ENCODE peak calls at places on chromosomes 3 and 15, in eight cellular contexts. R is K562, C is IMR-90, N is NB4, V is heart left ventricle, E is suprapubic skin, L is HCT116, F is uterus. U is an unnamed sample.

GRCh38 chr3:145170101-145170500 is 990.9 kb downstream of the PLOD2 start:
- DNase-seq in R (no peak), V (no peak), L (no peak), N (no peak), F (no peak), E (no peak), C (no peak), U (no peak)

GRCh38 chr3:129359102-129359461 is 69.4 kb downstream of the EFCAB12 start:
- DNase-seq in R (no peak), L (no peak), N (no peak), F (no peak), C (peak), V (no peak), E (no peak), U (no peak)

GRCh38 chr3:56800373-56801150 is 1.2 kb downstream of the ARHGEF3 start:
- DNase-seq in V (no peak), E (no peak), L (no peak), R (no peak), F (no peak), C (no peak), N (no peak), U (no peak)

GRCh38 chr3:71395927-71396695 is 187.4 kb downstream of the FOXP1 start:
- DNase-seq in C (peak), L (no peak), E (no peak), F (no peak), N (peak), V (no peak), R (no peak), U (no peak)

GRCh38 chr15:83446904-83447708 is at the start of gene SH3GL3:
- DNase-seq in L (peak), E (peak), V (peak), C (peak), R (peak), N (no peak), F (peak), U (peak)

GRCh38 chr15:56815247-56815646 is 81.9 kb upstream of the ZNF280D start:
- DNase-seq in C (no peak), R (peak), L (peak), N (peak), F (no peak), V (peak), E (no peak), U (no peak)

GRCh38 chr3:10702961-10703740 is 112.9 kb upstream of the SLC6A11 start:
- DNase-seq in R (peak), F (no peak), N (peak), L (peak), E (no peak), V (no peak), C (no peak), U (no peak)

GRCh38 chr15:67735896-67736295 is 89.4 kb upstream of the SKOR1 start:
- DNase-seq in R (no peak), L (no peak), F (no peak), N (no peak), E (no peak), C (no peak), V (no peak), U (no peak)

GRCh38 chr3:129421988-129422745 is 6.3 kb downstream of the EFCAB12 start:
- DNase-seq in L (no peak), E (no peak), R (no peak), C (no peak), N (no peak), F (no peak), V (no peak), U (no peak)

GRCh38 chr3:22901684-22902083 is 301.4 kb upstream of the UBE2E2 start:
- DNase-seq in L (no peak), C (no peak), E (no peak), R (no peak), N (no peak), V (no peak), F (no peak), U (no peak)

GRCh38 chr15:40217166-40217785 is 21.6 kb upstream of the PAK6 start:
- DNase-seq in V (no peak), L (peak), F (no peak), R (peak), N (peak), E (no peak), C (peak), U (peak)

GRCh38 chr15:70974004-70974832 is 81.6 kb downstream of the LRRC49 start:
- DNase-seq in N (peak), C (peak), V (no peak), E (no peak), L (peak), F (no peak), R (no peak), U (peak)

GRCh38 chr15:64050281-64051092 is 4.2 kb upstream of the DAPK2 start:
- DNase-seq in E (peak), L (no peak), R (no peak), C (no peak), N (no peak), F (no peak), V (no peak), U (no peak)

GRCh38 chr3:56796202-56796601 is 5.5 kb downstream of the ARHGEF3 start:
- DNase-seq in F (no peak), L (no peak), N (no peak), V (no peak), E (no peak), C (peak), R (no peak), U (peak)

GRCh38 chr3:114409291-114409690 is 115.5 kb downstream of the TIGIT start:
- DNase-seq in C (no peak), L (no peak), R (no peak), N (no peak), E (no peak), F (no peak), V (no peak), U (no peak)

GRCh38 chr3:15299036-15299435 is 33.4 kb downstream of the SH3BP5 start:
- DNase-seq in F (peak), L (no peak), V (no peak), R (peak), C (no peak), E (peak), N (no peak), U (no peak)

GRCh38 chr3:172125053-172125452 is 85.7 kb downstream of the FNDC3B start:
- DNase-seq in N (no peak), R (no peak), F (no peak), E (no peak), L (no peak), V (no peak), C (no peak), U (no peak)

GRCh38 chr15:51758645-51759044 is 7.2 kb downstream of the TMOD2 start:
- DNase-seq in C (peak), L (no peak), E (no peak), N (no peak), R (no peak), F (peak), V (peak), U (no peak)

GRCh38 chr3:31878231-31878838 is 102.7 kb downstream of the OSBPL10 start:
- DNase-seq in L (no peak), E (no peak), N (no peak), F (no peak), R (no peak), C (peak), V (no peak), U (no peak)

GRCh38 chr3:98454929-98455328 is 8.1 kb upstream of the OR5K1 start:
- DNase-seq in N (peak), F (no peak), V (no peak), L (no peak), R (no peak), E (no peak), C (no peak), U (no peak)

GRCh38 chr15:37096878-37097568 is 3.3 kb downstream of the MEIS2 start:
- DNase-seq in N (no peak), V (peak), L (no peak), E (no peak), F (no peak), C (peak), R (no peak), U (peak)

GRCh38 chr15:73344051-73344450 is 24.7 kb downstream of the HCN4 start:
- DNase-seq in C (peak), E (no peak), L (no peak), V (no peak), R (no peak), N (no peak), F (no peak), U (no peak)

GRCh38 chr15:28178727-28179126 is 79.6 kb upstream of the OCA2 start:
- DNase-seq in R (no peak), L (no peak), E (no peak), F (no peak), V (no peak), N (no peak), C (no peak), U (no peak)

GRCh38 chr3:186787642-186788481 is 4.5 kb downstream of the EIF4A2 start:
- DNase-seq in F (no peak), N (no peak), V (no peak), C (no peak), E (no peak), R (no peak), L (no peak), U (no peak)

GRCh38 chr3:110995461-110996226 is 76.0 kb upstream of the NECTIN3 start:
- DNase-seq in R (no peak), C (peak), F (no peak), L (no peak), V (no peak), E (no peak), N (peak), U (no peak)

GRCh38 chr3:55639886-55640765 is 153.0 kb upstream of the WNT5A start:
- DNase-seq in L (no peak), N (no peak), F (no peak), R (no peak), C (no peak), E (no peak), V (no peak), U (no peak)

GRCh38 chr15:48415036-48415886 is 84.0 kb downstream of the DUT start:
- DNase-seq in N (no peak), F (no peak), R (no peak), L (no peak), V (no peak), C (peak), E (no peak), U (no peak)

GRCh38 chr3:151838574-151839312 is 24.8 kb downstream of the AADAC start:
- DNase-seq in E (no peak), F (peak), N (peak), R (peak), L (peak), C (peak), V (no peak), U (peak)

GRCh38 chr15:48645558-48646330 is at the start of gene FBN1:
- DNase-seq in C (peak), F (peak), N (peak), R (no peak), L (no peak), V (peak), E (peak), U (peak)

GRCh38 chr3:24944803-24945202 is 450.2 kb upstream of the THRB start:
- DNase-seq in V (no peak), R (no peak), N (no peak), L (no peak), F (no peak), E (no peak), C (no peak), U (no peak)

GRCh38 chr3:183775781-183776180 is 49.6 kb downstream of the MAP6D1 start:
- DNase-seq in L (no peak), C (no peak), N (peak), V (peak), E (no peak), R (no peak), F (peak), U (no peak)

GRCh38 chr15:87843312-87843711 is 413.2 kb downstream of the NTRK3 start:
- DNase-seq in L (no peak), C (no peak), F (no peak), V (no peak), N (no peak), E (no peak), R (no peak), U (no peak)

GRCh38 chr3:56355570-56356185 is 112.6 kb downstream of the ERC2 start:
- DNase-seq in C (no peak), R (no peak), N (peak), F (no peak), V (no peak), E (no peak), L (no peak), U (no peak)

GRCh38 chr3:30353711-30354467 is 252.5 kb upstream of the TGFBR2 start:
- DNase-seq in E (no peak), R (no peak), N (peak), F (no peak), C (no peak), V (no peak), L (no peak), U (no peak)

DNA sequence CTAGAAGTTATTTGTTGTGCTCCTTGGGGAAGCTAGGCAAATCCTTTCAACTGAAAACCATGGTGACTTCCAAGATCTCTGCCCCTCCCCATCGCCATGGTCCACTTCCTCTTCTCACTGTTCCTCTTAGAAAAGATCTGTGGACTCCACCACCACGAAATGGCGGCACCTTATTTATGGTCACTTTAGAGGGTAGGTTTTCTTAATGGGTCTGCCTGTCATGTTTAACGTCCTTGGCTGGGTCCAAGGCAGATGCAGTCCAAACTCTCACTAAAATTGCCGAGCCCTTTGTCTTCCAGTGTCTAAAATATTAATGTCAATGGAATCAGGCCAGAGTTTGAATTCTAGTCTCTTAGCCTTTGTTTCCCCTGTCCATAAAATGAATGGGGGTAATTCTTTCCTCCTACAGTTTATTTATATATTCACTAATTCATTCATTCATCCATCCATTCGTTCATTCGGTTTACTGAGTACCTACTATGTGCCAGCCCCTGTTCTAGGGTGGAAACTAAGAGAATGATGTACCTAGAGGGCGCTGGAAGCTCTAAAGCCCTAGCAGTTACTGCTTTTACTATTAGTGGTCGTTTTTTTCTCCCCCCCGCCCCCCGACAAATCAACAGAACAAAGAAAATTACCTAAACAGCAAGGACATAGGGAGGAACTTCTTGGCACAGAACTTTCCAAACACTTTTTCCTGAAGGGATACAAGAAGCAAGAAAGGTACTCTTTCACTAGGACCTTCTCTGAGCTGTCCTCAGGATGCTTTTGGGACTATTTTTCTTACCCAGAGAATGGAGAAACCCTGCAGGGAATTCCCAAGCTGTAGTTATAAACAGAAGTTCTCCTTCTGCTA is 661 bp downstream of the PATL2 start:
- DNase-seq in L (no peak), E (no peak), R (peak), N (peak), C (peak), F (no peak), V (peak), U (peak)
- TF ChIP-seq POLR2A in L (no peak), E (no peak), R (peak), N (no peak), C (no peak), F (no peak), V (no peak), U (no peak)

GRCh38 chr3:46845860-46846623 is 17.2 kb downstream of the MYL3 start:
- DNase-seq in V (peak), E (peak), R (peak), L (no peak), N (peak), C (peak), F (peak), U (peak)
- TF ChIP-seq POLR2A in V (no peak), E (no peak), R (no peak), L (no peak), N (no peak), C (no peak), F (peak), U (no peak)

GRCh38 chr3:48989796-48990635 is at the start of gene P4HTM:
- DNase-seq in F (peak), V (peak), N (peak), R (peak), L (peak), E (peak), C (peak), U (peak)
- TF ChIP-seq POLR2A in F (peak), V (no peak), N (no peak), R (no peak), L (peak), E (no peak), C (peak), U (peak)

DNA sequence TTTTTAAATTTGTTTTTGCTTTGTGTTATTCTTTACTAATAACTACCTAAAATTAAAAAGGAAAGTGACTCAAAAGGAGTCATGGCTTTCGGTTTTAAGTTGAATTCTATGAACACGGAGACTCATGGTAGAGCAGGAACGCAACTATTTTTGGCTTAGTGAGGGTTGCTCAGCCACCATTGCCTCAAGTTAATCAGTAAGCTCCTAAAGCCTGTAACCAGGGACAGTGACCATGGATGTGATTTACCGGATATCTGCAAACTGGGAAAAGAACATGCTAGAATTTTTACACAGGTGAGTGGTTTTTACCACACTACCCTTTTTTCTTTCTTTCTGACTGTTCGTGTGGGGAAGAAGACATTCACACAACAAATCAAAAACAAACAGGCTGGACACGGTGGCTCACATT is 11.8 kb downstream of the SLC12A8 start:
- DNase-seq in V (no peak), C (no peak), F (no peak), E (no peak), R (no peak), L (no peak), N (no peak), U (no peak)
- TF ChIP-seq POLR2A in V (no peak), C (no peak), F (no peak), E (no peak), R (no peak), L (no peak), N (no peak), U (no peak)